ENCODE peak calls at places on chromosomes 7 and 10, in seven cellular contexts. One of them, this sample, is unnamed.

GRCh38 chr7:33395340-33395739 is 266.0 kb downstream of the BBS9 start:
- DNase-seq in Calu3: no peak
- DNase-seq in non-pigmented ciliary epithelial cell: no peak
- DNase-seq in aorta: no peak
- DNase-seq in AG20443: no peak
- DNase-seq in memory B cell: no peak
- DNase-seq in fibroblast of pulmonary artery: no peak
- DNase-seq in this sample: peak; percentile 19

GRCh38 chr10:78109210-78109609 is 75.5 kb downstream of the RPS24 start:
- DNase-seq in Calu3: no peak
- DNase-seq in non-pigmented ciliary epithelial cell: no peak
- DNase-seq in aorta: no peak
- DNase-seq in AG20443: no peak
- DNase-seq in memory B cell: no peak
- DNase-seq in fibroblast of pulmonary artery: no peak
- DNase-seq in this sample: no peak

GRCh38 chr10:132634241-132634946 is 96.8 kb downstream of the INPP5A start:
- DNase-seq in Calu3: no peak
- DNase-seq in non-pigmented ciliary epithelial cell: no peak
- DNase-seq in aorta: no peak
- DNase-seq in AG20443: no peak
- DNase-seq in memory B cell: peak; percentile 35
- DNase-seq in fibroblast of pulmonary artery: no peak
- DNase-seq in this sample: no peak

GRCh38 chr10:42638821-42639270 is 476 bp upstream of the ZNF33B start:
- DNase-seq in Calu3: no peak
- DNase-seq in non-pigmented ciliary epithelial cell: no peak
- DNase-seq in aorta: no peak
- DNase-seq in AG20443: no peak
- DNase-seq in memory B cell: no peak
- DNase-seq in fibroblast of pulmonary artery: no peak
- DNase-seq in this sample: no peak

GRCh38 chr10:113087082-113088029 is 137.3 kb downstream of the TCF7L2 start:
- DNase-seq in Calu3: peak; percentile 68
- DNase-seq in non-pigmented ciliary epithelial cell: peak; percentile 99
- DNase-seq in aorta: peak; percentile 82
- DNase-seq in AG20443: peak; percentile 91
- DNase-seq in memory B cell: no peak
- DNase-seq in fibroblast of pulmonary artery: peak; percentile 100
- DNase-seq in this sample: peak; percentile 100

GRCh38 chr7:28921822-28922221 is 36.3 kb downstream of the TRIL start:
- DNase-seq in Calu3: peak; percentile 67
- DNase-seq in non-pigmented ciliary epithelial cell: peak; percentile 44
- DNase-seq in aorta: no peak
- DNase-seq in AG20443: peak; percentile 70
- DNase-seq in memory B cell: no peak
- DNase-seq in fibroblast of pulmonary artery: peak; percentile 79
- DNase-seq in this sample: peak; percentile 70

GRCh38 chr7:495761-496321 is 23.8 kb downstream of the PDGFA start:
- DNase-seq in Calu3: no peak
- DNase-seq in non-pigmented ciliary epithelial cell: no peak
- DNase-seq in aorta: peak; percentile 29
- DNase-seq in AG20443: no peak
- DNase-seq in memory B cell: no peak
- DNase-seq in fibroblast of pulmonary artery: no peak
- DNase-seq in this sample: no peak

GRCh38 chr7:101140339-101140699 is 13.4 kb downstream of the SERPINE1 start:
- DNase-seq in Calu3: no peak
- DNase-seq in non-pigmented ciliary epithelial cell: no peak
- DNase-seq in aorta: no peak
- DNase-seq in AG20443: no peak
- DNase-seq in memory B cell: no peak
- DNase-seq in fibroblast of pulmonary artery: peak; percentile 78
- DNase-seq in this sample: peak; percentile 67

GRCh38 chr7:22430457-22430856 is 69.5 kb downstream of the STEAP1B start:
- DNase-seq in Calu3: no peak
- DNase-seq in non-pigmented ciliary epithelial cell: peak; percentile 57
- DNase-seq in aorta: no peak
- DNase-seq in AG20443: peak; percentile 75
- DNase-seq in memory B cell: no peak
- DNase-seq in fibroblast of pulmonary artery: peak; percentile 59
- DNase-seq in this sample: peak; percentile 76

GRCh38 chr10:86795353-86795752 is 38.9 kb downstream of the BMPR1A start:
- DNase-seq in Calu3: no peak
- DNase-seq in non-pigmented ciliary epithelial cell: peak; percentile 45
- DNase-seq in aorta: no peak
- DNase-seq in AG20443: peak; percentile 63
- DNase-seq in memory B cell: no peak
- DNase-seq in fibroblast of pulmonary artery: peak; percentile 88
- DNase-seq in this sample: peak; percentile 74

GRCh38 chr7:3649678-3650445 is 348.8 kb downstream of the SDK1 start:
- DNase-seq in Calu3: no peak
- DNase-seq in non-pigmented ciliary epithelial cell: no peak
- DNase-seq in aorta: no peak
- DNase-seq in AG20443: no peak
- DNase-seq in memory B cell: no peak
- DNase-seq in fibroblast of pulmonary artery: peak; percentile 23
- DNase-seq in this sample: peak; percentile 23

GRCh38 chr10:117391436-117392205 is 16.4 kb upstream of the PDZD8 start:
- DNase-seq in Calu3: no peak
- DNase-seq in non-pigmented ciliary epithelial cell: no peak
- DNase-seq in aorta: no peak
- DNase-seq in AG20443: peak; percentile 66
- DNase-seq in memory B cell: no peak
- DNase-seq in fibroblast of pulmonary artery: peak; percentile 61
- DNase-seq in this sample: peak; percentile 47

GRCh38 chr7:98284335-98285036 is 3.0 kb downstream of the BRI3 start:
- DNase-seq in Calu3: peak; percentile 71
- DNase-seq in non-pigmented ciliary epithelial cell: no peak
- DNase-seq in aorta: peak; percentile 95
- DNase-seq in AG20443: peak; percentile 88
- DNase-seq in memory B cell: no peak
- DNase-seq in fibroblast of pulmonary artery: peak; percentile 69
- DNase-seq in this sample: peak; percentile 71

GRCh38 chr7:100602889-100603696 is 930 bp downstream of the PCOLCE start:
- DNase-seq in Calu3: no peak
- DNase-seq in non-pigmented ciliary epithelial cell: no peak
- DNase-seq in aorta: peak; percentile 87
- DNase-seq in AG20443: peak; percentile 91
- DNase-seq in memory B cell: no peak
- DNase-seq in fibroblast of pulmonary artery: peak; percentile 73
- DNase-seq in this sample: peak; percentile 86

GRCh38 chr7:158828343-158829020 is 827 bp downstream of the ESYT2 start:
- DNase-seq in Calu3: peak; percentile 28
- DNase-seq in non-pigmented ciliary epithelial cell: no peak
- DNase-seq in aorta: peak; percentile 67
- DNase-seq in AG20443: peak; percentile 40
- DNase-seq in memory B cell: peak; percentile 51
- DNase-seq in fibroblast of pulmonary artery: no peak
- DNase-seq in this sample: no peak

GRCh38 chr7:37333075-37333474 is 115.6 kb downstream of the ELMO1 start:
- DNase-seq in Calu3: no peak
- DNase-seq in non-pigmented ciliary epithelial cell: no peak
- DNase-seq in aorta: no peak
- DNase-seq in AG20443: no peak
- DNase-seq in memory B cell: no peak
- DNase-seq in fibroblast of pulmonary artery: no peak
- DNase-seq in this sample: no peak

GRCh38 chr10:32922164-32922563 is 35.9 kb downstream of the ITGB1 start:
- DNase-seq in Calu3: no peak
- DNase-seq in non-pigmented ciliary epithelial cell: no peak
- DNase-seq in aorta: no peak
- DNase-seq in AG20443: no peak
- DNase-seq in memory B cell: no peak
- DNase-seq in fibroblast of pulmonary artery: no peak
- DNase-seq in this sample: no peak

GRCh38 chr7:55191161-55191925 is 172.5 kb downstream of the EGFR start:
- DNase-seq in Calu3: no peak
- DNase-seq in non-pigmented ciliary epithelial cell: no peak
- DNase-seq in aorta: no peak
- DNase-seq in AG20443: no peak
- DNase-seq in memory B cell: no peak
- DNase-seq in fibroblast of pulmonary artery: no peak
- DNase-seq in this sample: no peak

GRCh38 chr10:13672505-13672904 is 85.7 kb downstream of the PRPF18 start:
- DNase-seq in Calu3: no peak
- DNase-seq in non-pigmented ciliary epithelial cell: no peak
- DNase-seq in aorta: no peak
- DNase-seq in AG20443: no peak
- DNase-seq in memory B cell: no peak
- DNase-seq in fibroblast of pulmonary artery: no peak
- DNase-seq in this sample: no peak

GRCh38 chr7:98024075-98024474 is 34.1 kb upstream of the OCM2 start:
- DNase-seq in Calu3: no peak
- DNase-seq in non-pigmented ciliary epithelial cell: no peak
- DNase-seq in aorta: no peak
- DNase-seq in AG20443: no peak
- DNase-seq in memory B cell: no peak
- DNase-seq in fibroblast of pulmonary artery: no peak
- DNase-seq in this sample: no peak

GRCh38 chr10:71923138-71923692 is 41.0 kb upstream of the CHST3 start:
- DNase-seq in Calu3: no peak
- DNase-seq in non-pigmented ciliary epithelial cell: no peak
- DNase-seq in aorta: no peak
- DNase-seq in AG20443: no peak
- DNase-seq in memory B cell: no peak
- DNase-seq in fibroblast of pulmonary artery: no peak
- DNase-seq in this sample: no peak

GRCh38 chr7:86914468-86915054 is 144.9 kb downstream of the ELAPOR2 start:
- DNase-seq in Calu3: peak; percentile 2
- DNase-seq in non-pigmented ciliary epithelial cell: no peak
- DNase-seq in aorta: no peak
- DNase-seq in AG20443: peak; percentile 22
- DNase-seq in memory B cell: no peak
- DNase-seq in fibroblast of pulmonary artery: peak; percentile 42
- DNase-seq in this sample: peak; percentile 47

GRCh38 chr7:117596134-117596533 is 116.3 kb downstream of the CFTR start:
- DNase-seq in Calu3: no peak
- DNase-seq in non-pigmented ciliary epithelial cell: no peak
- DNase-seq in aorta: no peak
- DNase-seq in AG20443: no peak
- DNase-seq in memory B cell: no peak
- DNase-seq in fibroblast of pulmonary artery: no peak
- DNase-seq in this sample: no peak

GRCh38 chr10:102196893-102197292 is 29.2 kb upstream of the ELOVL3 start:
- DNase-seq in Calu3: no peak
- DNase-seq in non-pigmented ciliary epithelial cell: no peak
- DNase-seq in aorta: no peak
- DNase-seq in AG20443: no peak
- DNase-seq in memory B cell: no peak
- DNase-seq in fibroblast of pulmonary artery: no peak
- DNase-seq in this sample: peak; percentile 2

GRCh38 chr7:23594879-23595604 is 2.1 kb upstream of the CCDC126 start:
- DNase-seq in Calu3: peak; percentile 24
- DNase-seq in non-pigmented ciliary epithelial cell: no peak
- DNase-seq in aorta: no peak
- DNase-seq in AG20443: no peak
- DNase-seq in memory B cell: no peak
- DNase-seq in fibroblast of pulmonary artery: peak; percentile 17
- DNase-seq in this sample: peak; percentile 24

GRCh38 chr10:5064656-5065055 is 29.6 kb upstream of the AKR1C3 start:
- DNase-seq in Calu3: no peak
- DNase-seq in non-pigmented ciliary epithelial cell: no peak
- DNase-seq in aorta: no peak
- DNase-seq in AG20443: no peak
- DNase-seq in memory B cell: no peak
- DNase-seq in fibroblast of pulmonary artery: no peak
- DNase-seq in this sample: no peak

GRCh38 chr7:37901236-37901827 is 15.3 kb downstream of the SFRP4 start:
- DNase-seq in Calu3: no peak
- DNase-seq in non-pigmented ciliary epithelial cell: no peak
- DNase-seq in aorta: no peak
- DNase-seq in AG20443: peak; percentile 40
- DNase-seq in memory B cell: no peak
- DNase-seq in fibroblast of pulmonary artery: peak; percentile 74
- DNase-seq in this sample: peak; percentile 57

GRCh38 chr10:47147186-47147585 is 152.8 kb upstream of the GDF10 start:
- DNase-seq in Calu3: no peak
- DNase-seq in non-pigmented ciliary epithelial cell: no peak
- DNase-seq in aorta: no peak
- DNase-seq in AG20443: no peak
- DNase-seq in memory B cell: no peak
- DNase-seq in fibroblast of pulmonary artery: no peak
- DNase-seq in this sample: no peak